ENCODE peak calls at places on chromosome 2, in four cellular contexts. One of them, this sample, is unnamed.

GRCh38 chr2:28896906-28897305 is 2.4 kb downstream of the WDR43 start:
- DNase-seq in T-helper 1 cell: no peak
- DNase-seq in stimulated activated CD4-positive, alpha-beta T cell treated with anti-CD3 and anti-CD28 coated beads, Interleukin-12 subunit alpha, Interleukin-12 subunit beta, amount 100 ng/mL, for 48 hours: no peak
- DNase-seq in stimulated activated naive B cell treated with anti-CD40 and anti-IgM and Interleukin-4, amounts not matched to agents 10 μg/mL and 1 μg/mL and 100 μg/mL, for 72 hours: no peak
- DNase-seq in this sample: no peak

GRCh38 chr2:73174941-73175662 is 27.3 kb upstream of the NOTO start:
- DNase-seq in T-helper 1 cell: no peak
- DNase-seq in stimulated activated CD4-positive, alpha-beta T cell treated with anti-CD3 and anti-CD28 coated beads, Interleukin-12 subunit alpha, Interleukin-12 subunit beta, amount 100 ng/mL, for 48 hours: no peak
- DNase-seq in stimulated activated naive B cell treated with anti-CD40 and anti-IgM and Interleukin-4, amounts not matched to agents 10 μg/mL and 1 μg/mL and 100 μg/mL, for 72 hours: no peak
- DNase-seq in this sample: no peak

GRCh38 chr2:148660999-148661398 is 16.4 kb downstream of the EPC2 start:
- DNase-seq in T-helper 1 cell: no peak
- DNase-seq in stimulated activated CD4-positive, alpha-beta T cell treated with anti-CD3 and anti-CD28 coated beads, Interleukin-12 subunit alpha, Interleukin-12 subunit beta, amount 100 ng/mL, for 48 hours: no peak
- DNase-seq in stimulated activated naive B cell treated with anti-CD40 and anti-IgM and Interleukin-4, amounts not matched to agents 10 μg/mL and 1 μg/mL and 100 μg/mL, for 72 hours: no peak
- DNase-seq in this sample: no peak

GRCh38 chr2:29260151-29260772 is 145.0 kb downstream of the CLIP4 start:
- DNase-seq in T-helper 1 cell: no peak
- DNase-seq in stimulated activated CD4-positive, alpha-beta T cell treated with anti-CD3 and anti-CD28 coated beads, Interleukin-12 subunit alpha, Interleukin-12 subunit beta, amount 100 ng/mL, for 48 hours: no peak
- DNase-seq in stimulated activated naive B cell treated with anti-CD40 and anti-IgM and Interleukin-4, amounts not matched to agents 10 μg/mL and 1 μg/mL and 100 μg/mL, for 72 hours: no peak
- DNase-seq in this sample: no peak

GRCh38 chr2:43942001-43942400 is 53.8 kb downstream of the LRPPRC start:
- DNase-seq in T-helper 1 cell: no peak
- DNase-seq in stimulated activated CD4-positive, alpha-beta T cell treated with anti-CD3 and anti-CD28 coated beads, Interleukin-12 subunit alpha, Interleukin-12 subunit beta, amount 100 ng/mL, for 48 hours: no peak
- DNase-seq in stimulated activated naive B cell treated with anti-CD40 and anti-IgM and Interleukin-4, amounts not matched to agents 10 μg/mL and 1 μg/mL and 100 μg/mL, for 72 hours: no peak
- DNase-seq in this sample: no peak

GRCh38 chr2:193469251-193469650 is 1274.5 kb upstream of the TMEFF2 start:
- DNase-seq in T-helper 1 cell: no peak
- DNase-seq in stimulated activated CD4-positive, alpha-beta T cell treated with anti-CD3 and anti-CD28 coated beads, Interleukin-12 subunit alpha, Interleukin-12 subunit beta, amount 100 ng/mL, for 48 hours: no peak
- DNase-seq in stimulated activated naive B cell treated with anti-CD40 and anti-IgM and Interleukin-4, amounts not matched to agents 10 μg/mL and 1 μg/mL and 100 μg/mL, for 72 hours: no peak
- DNase-seq in this sample: no peak

GRCh38 chr2:143246815-143247744 is 117.9 kb downstream of the ARHGAP15 start:
- DNase-seq in T-helper 1 cell: no peak
- DNase-seq in stimulated activated CD4-positive, alpha-beta T cell treated with anti-CD3 and anti-CD28 coated beads, Interleukin-12 subunit alpha, Interleukin-12 subunit beta, amount 100 ng/mL, for 48 hours: no peak
- DNase-seq in stimulated activated naive B cell treated with anti-CD40 and anti-IgM and Interleukin-4, amounts not matched to agents 10 μg/mL and 1 μg/mL and 100 μg/mL, for 72 hours: no peak
- DNase-seq in this sample: no peak

GRCh38 chr2:47777268-47777972 is 5.5 kb upstream of the MSH6 start:
- DNase-seq in T-helper 1 cell: no peak
- DNase-seq in stimulated activated CD4-positive, alpha-beta T cell treated with anti-CD3 and anti-CD28 coated beads, Interleukin-12 subunit alpha, Interleukin-12 subunit beta, amount 100 ng/mL, for 48 hours: no peak
- DNase-seq in stimulated activated naive B cell treated with anti-CD40 and anti-IgM and Interleukin-4, amounts not matched to agents 10 μg/mL and 1 μg/mL and 100 μg/mL, for 72 hours: no peak
- DNase-seq in this sample: no peak

GRCh38 chr2:30722936-30723725 is 84.1 kb downstream of the CAPN13 start:
- DNase-seq in T-helper 1 cell: no peak
- DNase-seq in stimulated activated CD4-positive, alpha-beta T cell treated with anti-CD3 and anti-CD28 coated beads, Interleukin-12 subunit alpha, Interleukin-12 subunit beta, amount 100 ng/mL, for 48 hours: no peak
- DNase-seq in stimulated activated naive B cell treated with anti-CD40 and anti-IgM and Interleukin-4, amounts not matched to agents 10 μg/mL and 1 μg/mL and 100 μg/mL, for 72 hours: no peak
- DNase-seq in this sample: no peak

This sample was measured in T-helper 2 cell.